ENCODE peak calls at places on chromosome 1, in four cellular contexts. One of them, this sample, is unnamed.

GRCh38 chr1:21865609-21865942 is 53.5 kb downstream of the LDLRAD2 start:
- DNase-seq in RCC 7860: no peak
- DNase-seq in ACHN: no peak
- DNase-seq in DMS79 treated with DMSO at 0.1 percent for 48 hours: no peak
- DNase-seq in this sample: no peak

GRCh38 chr1:22469219-22469618 is 17.6 kb downstream of the ZBTB40 start:
- DNase-seq in ACHN: no peak
- DNase-seq in DMS79 treated with DMSO at 0.1 percent for 48 hours: no peak
- DNase-seq in RCC 7860: no peak
- DNase-seq in this sample: no peak

GRCh38 chr1:165069829-165070228 is 286.7 kb downstream of the LMX1A start:
- DNase-seq in DMS79 treated with DMSO at 0.1 percent for 48 hours: no peak
- DNase-seq in RCC 7860: no peak
- DNase-seq in ACHN: no peak
- DNase-seq in this sample: no peak

GRCh38 chr1:243713470-243714186 is 136.4 kb downstream of the AKT3 start:
- DNase-seq in ACHN: no peak
- DNase-seq in DMS79 treated with DMSO at 0.1 percent for 48 hours: peak; percentile 5
- DNase-seq in RCC 7860: no peak
- DNase-seq in this sample: no peak

GRCh38 chr1:205258313-205259176 is 30.8 kb downstream of the TMCC2 start:
- DNase-seq in DMS79 treated with DMSO at 0.1 percent for 48 hours: no peak
- DNase-seq in ACHN: peak; percentile 74
- DNase-seq in RCC 7860: peak; percentile 56
- DNase-seq in this sample: no peak

GRCh38 chr1:207933205-207933800 is 22.4 kb upstream of the CD34 start:
- DNase-seq in RCC 7860: no peak
- DNase-seq in DMS79 treated with DMSO at 0.1 percent for 48 hours: no peak
- DNase-seq in ACHN: no peak
- DNase-seq in this sample: no peak

GRCh38 chr1:160093069-160093395 is 5.4 kb downstream of the IGSF8 start:
- DNase-seq in RCC 7860: no peak
- DNase-seq in ACHN: no peak
- DNase-seq in DMS79 treated with DMSO at 0.1 percent for 48 hours: no peak
- DNase-seq in this sample: no peak

GRCh38 chr1:92217721-92218120 is at the start of gene C1orf146:
- DNase-seq in ACHN: no peak
- DNase-seq in RCC 7860: no peak
- DNase-seq in DMS79 treated with DMSO at 0.1 percent for 48 hours: no peak
- DNase-seq in this sample: no peak

GRCh38 chr1:26570287-26570686 is 40.7 kb downstream of the RPS6KA1 start:
- DNase-seq in RCC 7860: peak; percentile 30
- DNase-seq in DMS79 treated with DMSO at 0.1 percent for 48 hours: no peak
- DNase-seq in ACHN: no peak
- DNase-seq in this sample: peak; percentile 49

GRCh38 chr1:62875676-62876075 is 91.7 kb downstream of the ATG4C start:
- DNase-seq in DMS79 treated with DMSO at 0.1 percent for 48 hours: no peak
- DNase-seq in RCC 7860: no peak
- DNase-seq in ACHN: no peak
- DNase-seq in this sample: no peak

GRCh38 chr1:157968951-157969350 is 24.5 kb upstream of the KIRREL1 start:
- DNase-seq in DMS79 treated with DMSO at 0.1 percent for 48 hours: no peak
- DNase-seq in RCC 7860: peak; percentile 88
- DNase-seq in ACHN: peak; percentile 57
- DNase-seq in this sample: peak; percentile 82

GRCh38 chr1:32199717-32200072 is 700 bp upstream of the CCDC28B start:
- DNase-seq in ACHN: no peak
- DNase-seq in DMS79 treated with DMSO at 0.1 percent for 48 hours: peak; percentile 49
- DNase-seq in RCC 7860: no peak
- DNase-seq in this sample: no peak

This sample was measured in kidney glomerular epithelial cell.